ENCODE peak calls at places on chromosomes 12 and 14, in five cellular contexts. V is fibroblast of the conjunctiva, Q is memory B cell, M is iris pigment epithelial cell, G is hypothalamus. N is an unnamed sample.
A peak's percentile ranks its signal among the peaks of the same experiment; 100 is the strongest.

GRCh38 chr12:54038760-54039414 is 6.0 kb downstream of the HOXC5 start:
- DNase-seq in V (no peak), G (no peak), M (no peak), Q (no peak), N (no peak)

GRCh38 chr14:63901434-63902085 is 48.8 kb downstream of the SYNE2 start:
- DNase-seq in M (peak; percentile 87), G (no peak), Q (no peak), V (peak; percentile 53), N (no peak)

GRCh38 chr12:49341777-49342065 is 4.7 kb upstream of the C1QL4 start:
- DNase-seq in G (no peak), V (no peak), Q (no peak), M (no peak), N (no peak)

GRCh38 chr12:122860052-122860853 is 25.0 kb downstream of the HIP1R start:
- DNase-seq in V (peak; percentile 67), Q (peak; percentile 79), M (peak; percentile 70), G (peak; percentile 79), N (peak; percentile 51)

GRCh38 chr12:64173456-64173855 is 48.6 kb downstream of the KICS2 start:
- DNase-seq in M (no peak), Q (no peak), G (no peak), V (no peak), N (no peak)

GRCh38 chr12:131857908-131858850 is 30.0 kb downstream of the MMP17 start:
- DNase-seq in V (no peak), M (no peak), Q (no peak), G (no peak), N (no peak)

GRCh38 chr12:9331218-9331626 is 123.0 kb upstream of the PZP start:
- DNase-seq in Q (peak; percentile 74), G (peak; percentile 39), M (peak; percentile 45), V (peak; percentile 34), N (peak; percentile 44)

GRCh38 chr12:41967668-41968649 is 176.7 kb downstream of the GXYLT1 start:
- DNase-seq in M (peak; percentile 47), Q (no peak), V (no peak), G (no peak), N (no peak)

GRCh38 chr12:40769846-40770245 is 77.6 kb downstream of the CNTN1 start:
- DNase-seq in V (no peak), M (no peak), G (no peak), Q (no peak), N (no peak)

GRCh38 chr12:61667676-61668075 is 592.5 kb upstream of the USP15 start:
- DNase-seq in G (no peak), M (no peak), Q (no peak), V (no peak), N (no peak)

GRCh38 chr12:13436696-13437391 is 240.3 kb downstream of the EMP1 start:
- DNase-seq in Q (no peak), G (no peak), M (peak; percentile 6), V (peak; percentile 14), N (no peak)

GRCh38 chr12:2797721-2798418 is 3.1 kb downstream of the FKBP4 start:
- DNase-seq in G (no peak), M (peak; percentile 23), V (no peak), Q (no peak), N (no peak)

GRCh38 chr14:64731141-64731581 is 26.9 kb downstream of the PLEKHG3 start:
- DNase-seq in G (no peak), V (no peak), Q (no peak), M (no peak), N (no peak)

GRCh38 chr14:81455344-81455743 is 55.2 kb upstream of the STON2 start:
- DNase-seq in Q (no peak), M (no peak), G (no peak), V (no peak), N (no peak)